ENCODE peak calls at places on chromosome 4, in six cellular contexts. E is mucosa of descending colon; W is aorta; D is hepatocyte; J is CD8-positive, alpha-beta memory T cell; X is A549. S is an unnamed sample.

GRCh38 chr4:10721616-10722015 is 37.0 kb upstream of the CLNK start:
- DNase-seq in X (no peak), W (no peak), E (no peak), J (no peak), D (no peak), S (no peak)

GRCh38 chr4:38488891-38489861 is 174.8 kb upstream of the KLF3 start:
- DNase-seq in E (no peak), J (no peak), W (no peak), D (peak), X (no peak), S (no peak)

GRCh38 chr4:120005527-120005926 is 61.1 kb downstream of the MAD2L1 start:
- DNase-seq in E (no peak), J (no peak), W (no peak), D (no peak), X (no peak), S (no peak)

GRCh38 chr4:166064706-166065105 is 191.7 kb downstream of the TLL1 start:
- DNase-seq in D (no peak), E (no peak), X (no peak), J (no peak), W (no peak), S (no peak)

GRCh38 chr4:168558587-168558986 is 61.7 kb downstream of the PALLD start:
- DNase-seq in X (peak), E (no peak), W (no peak), J (no peak), D (no peak), S (no peak)

GRCh38 chr4:6901669-6902317 is 7.8 kb upstream of the TBC1D14 start:
- DNase-seq in E (no peak), D (no peak), W (no peak), J (no peak), X (no peak), S (no peak)

GRCh38 chr4:55183926-55184599 is 58.7 kb upstream of the KDR start:
- DNase-seq in W (no peak), J (no peak), X (peak), D (peak), E (no peak), S (peak)

GRCh38 chr4:149709640-149710039 is 106.0 kb downstream of the IQCM start:
- DNase-seq in W (no peak), D (no peak), E (no peak), X (no peak), J (no peak), S (no peak)

GRCh38 chr4:14028862-14029261 is 401.3 kb upstream of the BOD1L1 start:
- DNase-seq in J (no peak), W (no peak), E (no peak), X (no peak), D (no peak), S (no peak)

GRCh38 chr4:56321246-56321645 is 66.0 kb downstream of the AASDH start:
- DNase-seq in X (no peak), D (no peak), E (no peak), J (no peak), W (no peak), S (no peak)

GRCh38 chr4:113080050-113080449 is 30.6 kb downstream of the ANK2 start:
- DNase-seq in W (no peak), E (no peak), J (no peak), D (peak), X (peak), S (no peak)

GRCh38 chr4:165580379-165580905 is 201.6 kb downstream of the CPE start:
- DNase-seq in D (peak), J (no peak), W (peak), X (peak), E (no peak), S (peak)

GRCh38 chr4:2267320-2267811 is 5.5 kb upstream of the MXD4 start:
- DNase-seq in E (no peak), W (no peak), J (no peak), X (no peak), D (no peak), S (no peak)

GRCh38 chr4:2266821-2267220 is 4.9 kb upstream of the MXD4 start:
- DNase-seq in X (no peak), E (no peak), D (no peak), J (no peak), W (no peak), S (no peak)

GRCh38 chr4:2269206-2269531 is 7.3 kb upstream of the MXD4 start:
- DNase-seq in W (peak), D (no peak), X (no peak), E (peak), J (no peak), S (no peak)

GRCh38 chr4:2268357-2269205 is 6.7 kb upstream of the MXD4 start:
- DNase-seq in W (no peak), D (no peak), E (no peak), X (no peak), J (no peak), S (no peak)

DNA sequence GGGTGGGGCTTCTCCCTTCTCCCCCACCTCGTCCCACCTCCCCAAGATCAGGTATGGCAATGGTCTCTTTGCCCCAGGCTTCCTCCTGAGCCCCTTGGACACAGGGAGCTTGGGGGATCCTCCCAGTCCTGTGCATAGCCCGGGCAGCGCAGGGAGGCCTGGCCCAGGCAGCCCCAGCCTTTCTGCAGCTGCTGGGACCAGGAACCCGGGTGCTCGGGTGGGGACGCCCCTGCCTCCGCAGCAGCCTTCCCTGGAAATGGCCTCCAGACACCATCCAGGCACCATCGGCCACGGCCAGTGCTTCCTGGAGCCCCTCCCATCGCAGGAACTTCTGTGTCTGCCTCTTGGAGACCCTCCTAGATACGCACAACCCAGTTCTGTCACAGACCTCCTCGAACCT is 5.9 kb upstream of the MXD4 start:
- DNase-seq in E (no peak), X (no peak), D (no peak), W (no peak), J (no peak), S (no peak)
- H3K4me3 ChIP-seq in E (no peak), X (no peak), D (no peak), W (no peak), J (no peak), S (no peak)

DNA sequence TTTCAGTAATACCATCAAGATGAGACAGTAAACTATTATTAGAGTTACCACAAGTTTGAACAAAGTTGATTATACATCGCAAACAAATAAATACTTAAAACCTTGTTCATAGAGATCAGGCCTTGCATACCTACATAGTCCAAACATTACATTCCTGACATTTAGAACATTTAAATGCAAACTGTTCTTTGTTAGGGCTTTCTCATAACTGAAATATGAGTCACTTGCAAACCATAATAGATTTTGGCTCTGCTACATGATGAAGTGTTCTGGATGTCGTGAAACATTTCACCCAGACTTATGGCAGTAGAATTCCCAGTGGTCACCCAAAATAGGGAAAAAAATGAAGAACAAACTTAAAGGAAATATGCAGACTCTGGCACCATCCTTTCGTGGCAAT is 75.0 kb downstream of the FAT4 start:
- DNase-seq in D (no peak), E (no peak), X (peak), J (no peak), W (no peak), S (no peak)
- H3K4me3 ChIP-seq in D (no peak), E (no peak), X (no peak), J (no peak), W (no peak), S (no peak)

DNA sequence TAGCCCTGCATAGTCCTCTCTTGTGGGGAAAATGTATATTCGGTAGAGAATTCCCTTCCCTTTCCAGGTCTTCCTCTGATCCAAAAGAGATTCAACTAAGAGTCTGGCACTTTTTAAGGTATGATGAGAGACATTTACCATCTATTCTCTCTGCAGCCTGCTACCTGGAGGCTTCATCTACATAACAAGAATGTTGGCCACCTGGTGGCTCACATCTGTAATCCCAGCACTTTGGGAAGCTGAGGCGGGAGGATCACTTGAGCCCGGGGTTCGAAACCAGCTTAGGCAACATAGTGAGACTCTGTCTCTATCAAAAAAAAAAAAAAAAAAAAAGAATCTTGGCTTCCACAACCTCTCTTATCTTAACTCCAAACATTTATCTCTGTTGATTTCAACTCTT is 40.4 kb upstream of the NOCT start:
- DNase-seq in D (no peak), W (no peak), X (no peak), J (no peak), E (no peak), S (no peak)
- H3K4me3 ChIP-seq in D (no peak), W (no peak), X (no peak), J (no peak), E (no peak), S (no peak)

GRCh38 chr4:139843643-139844042 is 178.0 kb downstream of the MGST2 start:
- DNase-seq in X (no peak), W (no peak), D (no peak), J (no peak), E (no peak), S (no peak)

GRCh38 chr4:139844057-139844456 is 178.4 kb downstream of the MGST2 start:
- DNase-seq in D (no peak), E (no peak), J (no peak), W (no peak), X (no peak), S (no peak)

GRCh38 chr4:139848043-139848442 is 182.4 kb downstream of the MGST2 start:
- DNase-seq in J (no peak), W (no peak), X (no peak), D (no peak), E (no peak), S (no peak)

GRCh38 chr4:139844459-139845036 is 178.9 kb downstream of the MGST2 start:
- DNase-seq in J (no peak), W (no peak), E (no peak), D (no peak), X (no peak), S (no peak)

DNA sequence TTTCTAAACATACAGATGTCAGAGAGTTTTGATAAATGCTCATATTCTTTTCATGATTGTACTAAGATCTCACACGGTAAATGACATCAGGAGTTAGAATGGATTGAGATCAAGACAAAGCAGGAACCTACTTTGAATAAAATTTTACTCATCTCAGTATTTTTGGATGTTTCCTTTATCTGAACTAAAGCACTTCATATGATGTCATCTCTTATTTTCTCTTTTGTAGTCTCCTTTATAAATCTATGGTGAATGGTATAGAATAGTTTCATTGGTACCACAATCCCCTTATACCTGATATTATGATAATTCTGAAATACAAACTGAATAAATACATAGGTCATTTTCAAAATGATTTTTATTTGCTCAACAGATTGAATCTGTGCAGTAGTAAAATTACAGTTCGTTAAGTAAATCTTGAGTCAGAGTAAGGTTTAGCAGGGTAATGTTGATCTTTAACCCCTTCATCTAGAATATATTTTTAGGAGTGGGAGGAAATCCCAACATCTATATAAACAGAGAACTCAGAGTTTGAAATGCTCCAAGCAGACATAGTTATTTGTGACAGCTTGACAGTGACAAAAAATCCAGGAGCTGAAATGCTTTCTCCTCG is 180.0 kb downstream of the MGST2 start:
- DNase-seq in X (no peak), D (no peak), J (no peak), E (no peak), W (no peak), S (no peak)
- H3K4me3 ChIP-seq in X (no peak), D (no peak), J (no peak), E (no peak), W (no peak), S (no peak)

GRCh38 chr4:151431728-151432127 is 22.8 kb downstream of the FHIP1A start:
- DNase-seq in E (no peak), W (no peak), J (no peak), X (no peak), D (no peak), S (no peak)

GRCh38 chr4:151430737-151431457 is 21.9 kb downstream of the FHIP1A start:
- DNase-seq in J (no peak), E (no peak), D (no peak), W (no peak), X (no peak), S (no peak)

GRCh38 chr4:151428346-151428745 is 19.4 kb downstream of the FHIP1A start:
- DNase-seq in W (no peak), X (no peak), J (no peak), D (no peak), E (no peak), S (no peak)

GRCh38 chr4:151432654-151433053 is 23.7 kb downstream of the FHIP1A start:
- DNase-seq in E (no peak), D (no peak), X (no peak), J (no peak), W (no peak), S (no peak)

DNA sequence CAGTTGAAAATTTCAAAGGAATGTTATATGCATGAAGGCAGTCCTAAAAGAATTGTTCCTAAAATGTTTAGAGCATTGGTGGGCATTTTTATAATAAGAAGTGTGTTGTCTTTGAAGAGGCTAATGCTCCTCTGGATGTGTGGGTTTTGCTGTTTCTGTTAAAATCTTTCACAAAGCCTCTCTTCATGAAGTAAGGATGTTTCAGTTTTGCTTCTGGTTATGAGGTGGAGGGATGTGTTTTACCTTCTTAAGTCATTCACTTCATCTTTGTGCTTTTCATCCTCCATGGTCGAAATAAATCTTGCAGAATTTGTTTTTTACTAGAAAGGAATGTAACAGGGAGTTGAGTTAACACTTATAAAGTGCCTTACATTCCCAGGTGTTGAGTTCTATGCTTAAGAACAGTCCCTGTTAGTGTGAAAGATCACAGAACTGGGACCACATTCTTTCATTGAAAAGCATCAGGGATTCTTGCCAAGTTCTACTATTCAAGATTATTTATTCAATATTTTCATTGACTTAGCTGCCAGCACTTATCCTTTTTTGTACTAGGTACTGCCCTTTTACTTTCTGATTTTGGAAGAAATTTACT is 21.1 kb downstream of the FHIP1A start:
- DNase-seq in E (no peak), D (no peak), X (no peak), J (no peak), W (no peak), S (no peak)
- H3K4me3 ChIP-seq in E (no peak), D (no peak), X (no peak), J (no peak), W (no peak), S (no peak)

DNA sequence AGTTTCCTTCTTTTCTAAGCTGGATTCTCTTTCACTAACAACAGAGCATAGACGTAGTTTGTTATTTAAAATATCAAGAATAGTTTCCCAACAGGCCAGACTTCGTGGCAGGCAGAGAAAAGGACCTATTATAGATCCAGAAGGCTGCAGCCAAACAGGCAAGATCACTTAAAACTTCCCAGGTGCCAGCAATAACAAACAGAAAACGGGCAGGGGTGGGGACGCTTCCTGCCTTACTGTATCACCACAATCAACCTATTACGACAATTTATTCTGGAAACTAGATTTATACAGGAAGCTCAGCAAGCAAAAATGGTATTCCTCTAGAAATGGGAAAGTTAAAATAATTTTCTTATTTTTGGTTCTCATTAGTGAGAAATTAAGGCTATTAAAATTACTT is 22.1 kb downstream of the RWDD4 start:
- DNase-seq in W (peak), X (peak), J (no peak), D (no peak), E (no peak), S (no peak)
- H3K4me3 ChIP-seq in W (no peak), X (peak), J (no peak), D (no peak), E (no peak), S (no peak)

DNA sequence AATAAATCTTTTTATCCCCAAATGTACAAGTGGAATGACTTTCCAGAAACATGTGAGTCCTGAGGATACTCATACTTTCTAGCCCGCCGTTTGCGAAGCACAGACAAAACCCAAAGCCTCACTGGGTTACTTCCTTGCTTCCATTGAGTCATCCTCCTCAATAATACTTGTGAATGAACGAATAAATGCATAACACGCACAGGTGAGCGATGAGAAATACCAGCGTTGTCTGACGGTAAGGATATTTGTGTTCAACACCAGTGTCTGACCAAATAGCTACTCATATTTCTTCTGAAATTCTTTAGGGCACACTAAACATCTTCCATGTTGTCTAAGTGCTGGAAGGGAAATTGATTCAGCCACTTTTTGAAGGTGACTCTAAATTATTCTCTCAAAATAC is 36.0 kb downstream of the CCNG2 start:
- DNase-seq in W (no peak), J (no peak), X (no peak), D (no peak), E (no peak), S (no peak)
- H3K4me3 ChIP-seq in W (no peak), J (peak), X (no peak), D (no peak), E (no peak), S (no peak)